ENCODE peak calls at places on chromosomes 11 and 22, in nine cellular contexts. One of them, this sample, is unnamed.

GRCh38 chr11:69052343-69053168 is 3.8 kb downstream of the TPCN2 start:
- DNase-seq in mucosa of descending colon: peak
- DNase-seq in tibial artery: no peak
- DNase-seq in A549: no peak
- DNase-seq in neural crest cell: no peak
- DNase-seq in endothelial cell: no peak
- DNase-seq in heart right ventricle: no peak
- DNase-seq in colonic mucosa: no peak
- DNase-seq in lower leg skin: no peak
- DNase-seq in this sample: peak

GRCh38 chr11:45025716-45026492 is 75.2 kb upstream of the TP53I11 start:
- DNase-seq in colonic mucosa: no peak
- DNase-seq in neural crest cell: no peak
- DNase-seq in mucosa of descending colon: no peak
- DNase-seq in endothelial cell: peak
- DNase-seq in A549: no peak
- DNase-seq in lower leg skin: no peak
- DNase-seq in heart right ventricle: peak
- DNase-seq in tibial artery: peak
- DNase-seq in this sample: no peak

GRCh38 chr22:48603621-48604320 is 1223.9 kb downstream of the BRD1 start:
- DNase-seq in colonic mucosa: no peak
- DNase-seq in mucosa of descending colon: no peak
- DNase-seq in heart right ventricle: no peak
- DNase-seq in tibial artery: no peak
- DNase-seq in lower leg skin: no peak
- DNase-seq in A549: no peak
- DNase-seq in endothelial cell: no peak
- DNase-seq in neural crest cell: no peak
- DNase-seq in this sample: no peak

GRCh38 chr11:39239553-39239952 is 2219.9 kb downstream of the LRRC4C start:
- DNase-seq in endothelial cell: no peak
- DNase-seq in tibial artery: no peak
- DNase-seq in mucosa of descending colon: no peak
- DNase-seq in A549: no peak
- DNase-seq in heart right ventricle: no peak
- DNase-seq in lower leg skin: no peak
- DNase-seq in colonic mucosa: no peak
- DNase-seq in neural crest cell: no peak
- DNase-seq in this sample: no peak

GRCh38 chr22:23305321-23305910 is 125.1 kb downstream of the BCR start:
- DNase-seq in lower leg skin: no peak
- DNase-seq in tibial artery: peak
- DNase-seq in neural crest cell: no peak
- DNase-seq in A549: no peak
- DNase-seq in mucosa of descending colon: peak
- DNase-seq in colonic mucosa: no peak
- DNase-seq in endothelial cell: no peak
- DNase-seq in heart right ventricle: no peak
- DNase-seq in this sample: peak

GRCh38 chr11:73177380-73178091 is 35.4 kb upstream of the FCHSD2 start:
- DNase-seq in endothelial cell: no peak
- DNase-seq in neural crest cell: no peak
- DNase-seq in colonic mucosa: no peak
- DNase-seq in tibial artery: peak
- DNase-seq in lower leg skin: no peak
- DNase-seq in A549: no peak
- DNase-seq in heart right ventricle: peak
- DNase-seq in mucosa of descending colon: no peak
- DNase-seq in this sample: peak

GRCh38 chr11:63871962-63872832 is 33.3 kb downstream of the MARK2 start:
- DNase-seq in colonic mucosa: peak
- DNase-seq in A549: peak
- DNase-seq in lower leg skin: peak
- DNase-seq in mucosa of descending colon: peak
- DNase-seq in neural crest cell: peak
- DNase-seq in tibial artery: peak
- DNase-seq in heart right ventricle: peak
- DNase-seq in endothelial cell: peak
- DNase-seq in this sample: peak

GRCh38 chr11:92224394-92225205 is at the start of gene FAT3:
- DNase-seq in tibial artery: no peak
- DNase-seq in colonic mucosa: peak
- DNase-seq in neural crest cell: peak
- DNase-seq in A549: peak
- DNase-seq in mucosa of descending colon: peak
- DNase-seq in endothelial cell: peak
- DNase-seq in lower leg skin: no peak
- DNase-seq in heart right ventricle: peak
- DNase-seq in this sample: peak

GRCh38 chr11:126359431-126360048 is 4.1 kb downstream of the ST3GAL4 start:
- DNase-seq in tibial artery: peak
- DNase-seq in mucosa of descending colon: peak
- DNase-seq in colonic mucosa: peak
- DNase-seq in endothelial cell: no peak
- DNase-seq in heart right ventricle: peak
- DNase-seq in neural crest cell: no peak
- DNase-seq in A549: no peak
- DNase-seq in lower leg skin: peak
- DNase-seq in this sample: no peak

GRCh38 chr22:24289781-24290181 is 19.1 kb downstream of the SPECC1L start:
- DNase-seq in endothelial cell: no peak
- DNase-seq in lower leg skin: no peak
- DNase-seq in A549: no peak
- DNase-seq in tibial artery: peak
- DNase-seq in mucosa of descending colon: no peak
- DNase-seq in heart right ventricle: no peak
- DNase-seq in colonic mucosa: no peak
- DNase-seq in neural crest cell: no peak
- DNase-seq in this sample: no peak

GRCh38 chr11:2665747-2666710 is 33.8 kb downstream of the KCNQ1OT1 start:
- DNase-seq in endothelial cell: no peak
- DNase-seq in heart right ventricle: no peak
- DNase-seq in colonic mucosa: peak
- DNase-seq in A549: no peak
- DNase-seq in mucosa of descending colon: no peak
- DNase-seq in tibial artery: peak
- DNase-seq in lower leg skin: peak
- DNase-seq in neural crest cell: no peak
- DNase-seq in this sample: no peak

GRCh38 chr22:48779211-48779643 is 1048.4 kb downstream of the BRD1 start:
- DNase-seq in A549: no peak
- DNase-seq in heart right ventricle: no peak
- DNase-seq in lower leg skin: no peak
- DNase-seq in endothelial cell: no peak
- DNase-seq in colonic mucosa: no peak
- DNase-seq in mucosa of descending colon: no peak
- DNase-seq in tibial artery: no peak
- DNase-seq in neural crest cell: no peak
- DNase-seq in this sample: no peak

GRCh38 chr22:30326704-30327362 is at the start of gene TBC1D10A:
- DNase-seq in heart right ventricle: peak
- DNase-seq in mucosa of descending colon: peak
- DNase-seq in colonic mucosa: peak
- DNase-seq in neural crest cell: peak
- DNase-seq in endothelial cell: peak
- DNase-seq in A549: peak
- DNase-seq in lower leg skin: peak
- DNase-seq in tibial artery: peak
- DNase-seq in this sample: peak

GRCh38 chr11:47325271-47326041 is 27.0 kb downstream of the MYBPC3 start:
- DNase-seq in heart right ventricle: peak
- DNase-seq in endothelial cell: no peak
- DNase-seq in lower leg skin: no peak
- DNase-seq in tibial artery: no peak
- DNase-seq in colonic mucosa: no peak
- DNase-seq in mucosa of descending colon: no peak
- DNase-seq in A549: no peak
- DNase-seq in neural crest cell: no peak
- DNase-seq in this sample: no peak

GRCh38 chr22:32714458-32715250 is 86.9 kb upstream of the TIMP3 start:
- DNase-seq in A549: no peak
- DNase-seq in heart right ventricle: no peak
- DNase-seq in colonic mucosa: no peak
- DNase-seq in tibial artery: no peak
- DNase-seq in mucosa of descending colon: no peak
- DNase-seq in endothelial cell: no peak
- DNase-seq in neural crest cell: no peak
- DNase-seq in lower leg skin: no peak
- DNase-seq in this sample: no peak

GRCh38 chr22:29375436-29376076 is 12.8 kb downstream of the AP1B1 start:
- DNase-seq in neural crest cell: no peak
- DNase-seq in lower leg skin: no peak
- DNase-seq in heart right ventricle: no peak
- DNase-seq in colonic mucosa: no peak
- DNase-seq in tibial artery: no peak
- DNase-seq in endothelial cell: no peak
- DNase-seq in mucosa of descending colon: no peak
- DNase-seq in A549: no peak
- DNase-seq in this sample: no peak

GRCh38 chr11:88231894-88232482 is 56.7 kb upstream of the RAB38 start:
- DNase-seq in mucosa of descending colon: no peak
- DNase-seq in A549: peak
- DNase-seq in lower leg skin: no peak
- DNase-seq in tibial artery: no peak
- DNase-seq in neural crest cell: no peak
- DNase-seq in heart right ventricle: no peak
- DNase-seq in endothelial cell: peak
- DNase-seq in colonic mucosa: no peak
- DNase-seq in this sample: no peak

GRCh38 chr22:42432020-42432596 is at the start of gene NFAM1:
- DNase-seq in tibial artery: peak
- DNase-seq in lower leg skin: no peak
- DNase-seq in endothelial cell: no peak
- DNase-seq in A549: no peak
- DNase-seq in neural crest cell: no peak
- DNase-seq in heart right ventricle: no peak
- DNase-seq in colonic mucosa: peak
- DNase-seq in mucosa of descending colon: peak
- DNase-seq in this sample: no peak

GRCh38 chr11:118295199-118295598 is 9.3 kb upstream of the CD3E start:
- DNase-seq in lower leg skin: no peak
- DNase-seq in neural crest cell: no peak
- DNase-seq in endothelial cell: no peak
- DNase-seq in colonic mucosa: no peak
- DNase-seq in A549: no peak
- DNase-seq in heart right ventricle: no peak
- DNase-seq in tibial artery: no peak
- DNase-seq in mucosa of descending colon: no peak
- DNase-seq in this sample: no peak

GRCh38 chr11:120184946-120185677 is 25.7 kb upstream of the OAF start:
- DNase-seq in endothelial cell: no peak
- DNase-seq in A549: no peak
- DNase-seq in colonic mucosa: peak
- DNase-seq in lower leg skin: no peak
- DNase-seq in neural crest cell: no peak
- DNase-seq in heart right ventricle: peak
- DNase-seq in mucosa of descending colon: peak
- DNase-seq in tibial artery: peak
- DNase-seq in this sample: peak

GRCh38 chr22:29478326-29479276 is 1.4 kb upstream of the NEFH start:
- DNase-seq in mucosa of descending colon: no peak
- DNase-seq in neural crest cell: peak
- DNase-seq in heart right ventricle: no peak
- DNase-seq in A549: peak
- DNase-seq in lower leg skin: no peak
- DNase-seq in tibial artery: no peak
- DNase-seq in endothelial cell: peak
- DNase-seq in colonic mucosa: no peak
- DNase-seq in this sample: no peak

GRCh38 chr22:45819305-45819704 is 147.7 kb downstream of the ATXN10 start:
- DNase-seq in heart right ventricle: no peak
- DNase-seq in neural crest cell: no peak
- DNase-seq in mucosa of descending colon: no peak
- DNase-seq in A549: no peak
- DNase-seq in tibial artery: no peak
- DNase-seq in endothelial cell: no peak
- DNase-seq in colonic mucosa: no peak
- DNase-seq in lower leg skin: no peak
- DNase-seq in this sample: no peak

DNA sequence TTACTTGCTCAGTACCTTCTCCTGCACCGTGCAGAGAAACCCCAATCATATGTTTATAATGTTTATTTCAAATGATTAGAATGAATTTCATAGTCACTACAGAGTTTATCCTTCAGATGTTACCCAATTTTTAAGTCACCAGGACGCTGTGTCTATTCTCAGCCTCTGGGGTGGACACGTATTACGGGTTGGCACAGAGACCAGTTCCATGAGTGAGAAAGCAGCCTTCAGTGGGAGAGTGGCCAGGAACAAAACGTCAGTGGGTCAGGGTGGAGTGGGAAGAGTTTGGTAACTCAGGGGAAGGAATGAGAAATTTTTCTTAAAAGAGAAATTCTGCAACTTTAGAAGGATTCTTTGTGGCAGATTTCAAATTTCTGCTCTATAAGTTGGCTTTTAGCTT is 77.1 kb upstream of the MTMR2 start:
- DNase-seq in neural crest cell: no peak
- DNase-seq in colonic mucosa: peak
- DNase-seq in endothelial cell: no peak
- DNase-seq in heart right ventricle: peak
- DNase-seq in A549: no peak
- DNase-seq in mucosa of descending colon: no peak
- DNase-seq in lower leg skin: peak
- DNase-seq in tibial artery: peak
- DNase-seq in this sample: no peak
- TF ChIP-seq CTCF in neural crest cell: no peak
- TF ChIP-seq CTCF in colonic mucosa: no peak
- TF ChIP-seq CTCF in endothelial cell: no peak
- TF ChIP-seq CTCF in heart right ventricle: no peak
- TF ChIP-seq CTCF in A549: no peak
- TF ChIP-seq CTCF in mucosa of descending colon: no peak
- TF ChIP-seq CTCF in lower leg skin: no peak
- TF ChIP-seq CTCF in tibial artery: peak
- TF ChIP-seq CTCF in this sample: no peak

GRCh38 chr22:36334081-36334831 is 53.5 kb downstream of the MYH9 start:
- DNase-seq in heart right ventricle: no peak
- DNase-seq in mucosa of descending colon: no peak
- DNase-seq in A549: no peak
- DNase-seq in endothelial cell: peak
- DNase-seq in colonic mucosa: peak
- DNase-seq in tibial artery: no peak
- DNase-seq in neural crest cell: no peak
- DNase-seq in lower leg skin: no peak
- DNase-seq in this sample: no peak
- TF ChIP-seq CTCF in heart right ventricle: peak
- TF ChIP-seq CTCF in mucosa of descending colon: no peak
- TF ChIP-seq CTCF in A549: no peak
- TF ChIP-seq CTCF in endothelial cell: no peak
- TF ChIP-seq CTCF in colonic mucosa: no peak
- TF ChIP-seq CTCF in tibial artery: no peak
- TF ChIP-seq CTCF in neural crest cell: no peak
- TF ChIP-seq CTCF in lower leg skin: no peak
- TF ChIP-seq CTCF in this sample: no peak

GRCh38 chr11:6323291-6323905 is 3.1 kb upstream of the CAVIN3 start:
- DNase-seq in heart right ventricle: no peak
- DNase-seq in tibial artery: no peak
- DNase-seq in A549: no peak
- DNase-seq in endothelial cell: no peak
- DNase-seq in lower leg skin: no peak
- DNase-seq in neural crest cell: no peak
- DNase-seq in colonic mucosa: no peak
- DNase-seq in mucosa of descending colon: no peak
- DNase-seq in this sample: peak
- TF ChIP-seq CTCF in heart right ventricle: no peak
- TF ChIP-seq CTCF in tibial artery: no peak
- TF ChIP-seq CTCF in A549: no peak
- TF ChIP-seq CTCF in endothelial cell: no peak
- TF ChIP-seq CTCF in lower leg skin: no peak
- TF ChIP-seq CTCF in neural crest cell: no peak
- TF ChIP-seq CTCF in colonic mucosa: no peak
- TF ChIP-seq CTCF in mucosa of descending colon: no peak
- TF ChIP-seq CTCF in this sample: no peak

GRCh38 chr11:132942611-132943324 is 589.5 kb downstream of the OPCML start:
- DNase-seq in lower leg skin: no peak
- DNase-seq in tibial artery: no peak
- DNase-seq in A549: no peak
- DNase-seq in endothelial cell: peak
- DNase-seq in heart right ventricle: no peak
- DNase-seq in mucosa of descending colon: no peak
- DNase-seq in neural crest cell: peak
- DNase-seq in colonic mucosa: no peak
- DNase-seq in this sample: no peak
- TF ChIP-seq CTCF in lower leg skin: no peak
- TF ChIP-seq CTCF in tibial artery: no peak
- TF ChIP-seq CTCF in A549: no peak
- TF ChIP-seq CTCF in endothelial cell: peak
- TF ChIP-seq CTCF in heart right ventricle: no peak
- TF ChIP-seq CTCF in mucosa of descending colon: no peak
- TF ChIP-seq CTCF in neural crest cell: peak
- TF ChIP-seq CTCF in colonic mucosa: no peak
- TF ChIP-seq CTCF in this sample: no peak